ENCODE peak calls at places on chromosomes 3 and 15, in seven cellular contexts. W, X, H, E, A, J and C are unnamed samples.

GRCh38 chr15:64340355-64340754 is 15.6 kb downstream of the CSNK1G1 start:
- DNase-seq in E (no peak), W (no peak), J (no peak), A (no peak), H (no peak), X (no peak), C (no peak)

GRCh38 chr3:73729969-73730440 is 105.3 kb upstream of the PDZRN3 start:
- DNase-seq in H (no peak), E (no peak), W (no peak), J (no peak), A (no peak), X (no peak), C (no peak)

GRCh38 chr15:34984884-34985630 is 3.0 kb downstream of the ZNF770 start:
- DNase-seq in H (no peak), W (no peak), E (no peak), A (peak), J (no peak), X (no peak), C (no peak)

GRCh38 chr3:112293368-112294321 is at the start of gene SLC9C1:
- DNase-seq in A (peak), W (peak), H (peak), E (peak), J (peak), X (peak), C (peak)

GRCh38 chr3:99868438-99868723 is 50.7 kb downstream of the CMSS1 start:
- DNase-seq in H (no peak), X (no peak), J (no peak), A (no peak), E (peak), W (no peak), C (no peak)

GRCh38 chr3:107981471-107982111 is 109.2 kb downstream of the CD47 start:
- DNase-seq in J (no peak), H (no peak), X (no peak), W (no peak), E (no peak), A (no peak), C (peak)

GRCh38 chr3:182861345-182861744 is 68.0 kb downstream of the ATP11B start:
- DNase-seq in W (no peak), J (no peak), H (no peak), E (peak), A (no peak), X (no peak), C (no peak)

GRCh38 chr3:126993436-126993835 is 10.5 kb downstream of the PLXNA1 start:
- DNase-seq in J (no peak), H (no peak), X (no peak), E (no peak), A (no peak), W (no peak), C (no peak)

GRCh38 chr3:155242342-155242741 is 51.1 kb downstream of the STRIT1 start:
- DNase-seq in A (no peak), E (no peak), H (no peak), W (no peak), X (no peak), J (no peak), C (no peak)

GRCh38 chr3:56785499-56785898 is 16.2 kb downstream of the ARHGEF3 start:
- DNase-seq in H (no peak), E (no peak), X (no peak), W (no peak), J (no peak), A (no peak), C (no peak)

GRCh38 chr15:92797168-92798052 is 102.7 kb upstream of the CHD2 start:
- DNase-seq in W (peak), A (peak), E (peak), J (no peak), H (peak), X (peak), C (no peak)

GRCh38 chr15:52523192-52523591 is 5.5 kb downstream of the MYO5A start:
- DNase-seq in X (no peak), J (no peak), H (no peak), W (no peak), E (no peak), A (no peak), C (no peak)

GRCh38 chr3:194083253-194084224 is 52.4 kb upstream of the HES1 start:
- DNase-seq in W (no peak), A (no peak), E (peak), H (no peak), J (no peak), X (no peak), C (no peak)

GRCh38 chr3:151813777-151814176 is at the start of gene AADAC:
- DNase-seq in E (no peak), H (no peak), W (no peak), J (no peak), X (no peak), A (no peak), C (no peak)

GRCh38 chr15:40953713-40954074 is 423 bp downstream of the CHAC1 start:
- DNase-seq in X (no peak), E (no peak), J (no peak), H (no peak), W (no peak), A (no peak), C (no peak)

GRCh38 chr15:77541421-77542181 is 91.1 kb downstream of the LINGO1 start:
- DNase-seq in A (no peak), W (no peak), H (no peak), E (no peak), X (no peak), J (no peak), C (no peak)

GRCh38 chr3:16251316-16252085 is 13.2 kb downstream of the DPH3 start:
- DNase-seq in A (no peak), X (no peak), H (no peak), E (no peak), J (no peak), W (no peak), C (no peak)

GRCh38 chr3:16248556-16248955 is 16.2 kb downstream of the DPH3 start:
- DNase-seq in W (no peak), E (no peak), J (no peak), X (no peak), A (no peak), H (no peak), C (no peak)

GRCh38 chr3:16252243-16252978 is 12.3 kb downstream of the DPH3 start:
- DNase-seq in H (peak), W (no peak), J (no peak), A (peak), E (no peak), X (no peak), C (no peak)

GRCh38 chr3:16247282-16248058 is 17.3 kb downstream of the DPH3 start:
- DNase-seq in A (peak), E (peak), W (peak), X (peak), J (peak), H (peak), C (peak)

GRCh38 chr3:16249336-16249735 is 15.4 kb downstream of the DPH3 start:
- DNase-seq in E (peak), J (peak), A (no peak), X (peak), W (peak), H (no peak), C (no peak)
- TF ChIP-seq JUND in E (no peak), J (no peak), A (no peak), X (no peak), W (no peak), H (no peak), C (no peak)

GRCh38 chr3:141372656-141373055 is 4.4 kb downstream of the ZBTB38 start:
- DNase-seq in E (no peak), J (no peak), A (no peak), X (no peak), W (no peak), H (no peak), C (no peak)
- TF ChIP-seq JUND in E (no peak), J (no peak), A (no peak), X (no peak), W (no peak), H (no peak), C (no peak)

GRCh38 chr3:141277451-141277850 is 45.8 kb downstream of the PXYLP1 start:
- DNase-seq in H (no peak), X (no peak), J (no peak), W (no peak), E (no peak), A (no peak), C (no peak)

GRCh38 chr3:141279074-141279945 is 47.7 kb downstream of the PXYLP1 start:
- DNase-seq in H (no peak), A (peak), W (no peak), J (no peak), E (no peak), X (peak), C (peak)

GRCh38 chr3:141280086-141280485 is 48.5 kb downstream of the PXYLP1 start:
- DNase-seq in J (no peak), A (no peak), H (no peak), E (no peak), W (no peak), X (no peak), C (no peak)

GRCh38 chr3:141276398-141276797 is 44.8 kb downstream of the PXYLP1 start:
- DNase-seq in W (no peak), X (no peak), E (no peak), H (no peak), J (no peak), A (no peak), C (no peak)

DNA sequence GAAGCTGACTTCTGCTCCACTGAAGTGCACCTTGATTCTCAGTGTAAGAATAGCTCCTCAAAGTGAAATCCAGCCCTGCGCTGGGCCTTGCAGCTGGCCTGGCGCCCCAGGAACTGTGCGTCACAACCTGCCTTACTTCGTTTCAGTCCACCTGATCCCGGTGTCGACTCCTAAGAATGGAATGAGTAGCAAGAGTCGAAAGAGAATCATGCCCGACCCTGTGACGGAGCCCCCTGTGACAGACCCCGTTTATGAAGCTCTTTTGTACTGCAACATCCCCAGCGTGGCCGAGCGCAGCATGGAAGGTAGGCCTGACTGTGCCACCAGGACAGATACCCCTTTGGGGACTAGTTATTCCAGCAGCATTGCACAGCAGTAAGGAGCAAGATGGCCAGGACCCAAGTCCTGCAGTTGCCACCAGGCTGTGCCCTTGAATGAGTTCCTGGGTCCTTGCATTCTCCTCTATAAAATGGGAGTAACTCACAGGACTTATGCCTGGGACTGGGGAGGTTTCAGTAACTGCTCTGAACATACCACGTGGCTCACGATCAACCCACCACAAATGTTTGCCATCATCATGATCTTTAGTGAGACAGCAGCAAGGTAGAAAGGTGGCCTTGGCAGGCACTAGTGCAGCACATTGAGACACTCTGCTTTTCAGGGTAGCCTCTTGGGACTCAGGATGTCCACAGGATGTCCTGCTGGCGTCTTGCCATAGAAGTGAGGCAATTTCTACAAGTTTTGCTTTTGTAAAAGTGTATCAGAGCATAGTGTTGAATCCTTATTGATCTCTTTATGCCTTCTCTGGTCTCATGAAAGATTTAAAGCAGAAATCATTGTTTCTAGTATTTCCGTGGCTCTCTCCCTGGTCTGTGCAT is 46.8 kb downstream of the PXYLP1 start:
- DNase-seq in E (no peak), A (no peak), X (no peak), W (no peak), J (no peak), H (no peak), C (no peak)
- TF ChIP-seq JUND in E (no peak), A (no peak), X (no peak), W (no peak), J (no peak), H (no peak), C (no peak)

GRCh38 chr3:158723991-158724390 is 8.3 kb downstream of the RARRES1 start:
- DNase-seq in X (no peak), E (no peak), A (no peak), W (no peak), H (no peak), J (no peak), C (no peak)

GRCh38 chr3:158731525-158731924 is 732 bp downstream of the RARRES1 start:
- DNase-seq in W (no peak), E (no peak), J (no peak), A (no peak), X (no peak), H (no peak), C (no peak)

GRCh38 chr3:158728851-158729250 is 3.4 kb downstream of the RARRES1 start:
- DNase-seq in J (no peak), A (no peak), W (no peak), X (no peak), E (no peak), H (no peak), C (no peak)

GRCh38 chr3:158725348-158725966 is 6.8 kb downstream of the RARRES1 start:
- DNase-seq in E (no peak), H (no peak), W (no peak), J (no peak), X (no peak), A (peak), C (no peak)

GRCh38 chr3:158727499-158728377 is 4.5 kb downstream of the RARRES1 start:
- DNase-seq in A (peak), J (no peak), H (peak), W (peak), E (peak), X (peak), C (peak)
- TF ChIP-seq JUND in A (no peak), J (no peak), H (no peak), W (no peak), E (peak), X (no peak), C (no peak)

GRCh38 chr15:79539426-79539825 is 107.3 kb downstream of the MINAR1 start:
- DNase-seq in E (no peak), H (no peak), J (no peak), X (no peak), A (no peak), W (no peak), C (no peak)

GRCh38 chr15:79535536-79535935 is 103.4 kb downstream of the MINAR1 start:
- DNase-seq in X (no peak), J (no peak), W (no peak), E (no peak), H (no peak), A (no peak), C (no peak)

GRCh38 chr15:79541176-79541575 is 109.0 kb downstream of the MINAR1 start:
- DNase-seq in W (no peak), E (no peak), H (no peak), J (no peak), X (no peak), A (no peak), C (no peak)

GRCh38 chr15:79543097-79543496 is 111.0 kb downstream of the MINAR1 start:
- DNase-seq in W (no peak), E (no peak), X (peak), A (no peak), J (no peak), H (no peak), C (no peak)

DNA sequence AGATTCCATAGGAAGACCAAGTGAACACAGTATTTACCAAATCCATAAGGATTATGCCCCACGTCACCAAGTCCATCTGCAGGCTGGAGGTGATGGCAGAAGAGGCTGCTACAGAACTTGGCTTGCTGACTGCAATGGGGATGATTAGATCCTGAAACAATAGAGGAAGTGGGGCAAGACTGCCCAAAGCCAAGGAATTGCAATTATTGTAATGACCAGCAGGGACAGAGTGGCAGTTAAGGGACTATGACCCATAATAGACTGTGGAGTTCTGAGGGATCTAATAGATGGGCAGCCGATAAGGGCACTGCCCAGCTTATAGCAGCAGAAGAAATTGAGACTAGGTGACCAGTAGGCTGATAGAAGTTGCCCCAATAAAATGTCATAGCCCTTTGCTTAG is 108.4 kb downstream of the MINAR1 start:
- DNase-seq in J (no peak), W (peak), A (no peak), X (no peak), E (peak), H (no peak), C (no peak)
- TF ChIP-seq JUND in J (no peak), W (no peak), A (no peak), X (no peak), E (no peak), H (no peak), C (no peak)